ENCODE peak calls at places on chromosomes 2 and 18, in eight cellular contexts. J is CD8-positive, alpha-beta memory T cell; Z is fibroblast of lung; A is right cardiac atrium; U is CD4-positive, alpha-beta memory T cell; B is pancreas; Q is HCT116; M is endothelial cell of umbilical vein. D is an unnamed sample.

GRCh38 chr2:226877491-226877890 is 41.6 kb downstream of the RHBDD1 start:
- DNase-seq in J (no peak), A (no peak), Z (no peak), B (no peak), M (no peak), Q (no peak), U (no peak), D (no peak)

GRCh38 chr2:160351978-160352377 is 141.6 kb downstream of the RBMS1 start:
- DNase-seq in M (no peak), Z (peak; percentile 69), B (no peak), U (no peak), Q (no peak), J (no peak), A (no peak), D (no peak)

GRCh38 chr2:14826518-14826917 is 194.0 kb downstream of the LRATD1 start:
- DNase-seq in M (no peak), Q (no peak), Z (no peak), J (no peak), U (no peak), B (no peak), A (no peak), D (no peak)

GRCh38 chr2:200703132-200703925 is 108.4 kb upstream of the BZW1 start:
- DNase-seq in A (no peak), J (no peak), Z (peak; percentile 91), Q (peak; percentile 68), M (peak; percentile 58), U (peak; percentile 29), B (peak; percentile 47), D (no peak)

GRCh38 chr18:58247363-58247834 is 203.4 kb downstream of the NEDD4L start:
- DNase-seq in J (no peak), B (no peak), M (peak; percentile 83), U (no peak), Z (peak; percentile 29), A (peak; percentile 34), Q (no peak), D (no peak)

GRCh38 chr18:23591011-23591410 is 4.7 kb upstream of the NPC1 start:
- DNase-seq in B (no peak), Q (no peak), Z (peak; percentile 29), U (no peak), J (no peak), A (no peak), M (no peak), D (no peak)

GRCh38 chr2:191783416-191783815 is 63.5 kb downstream of the CAVIN2 start:
- DNase-seq in Z (no peak), A (no peak), B (no peak), Q (no peak), J (no peak), U (no peak), M (no peak), D (no peak)

GRCh38 chr2:241053576-241054251 is 48.4 kb downstream of the MTERF4 start:
- DNase-seq in A (no peak), Z (no peak), J (no peak), U (no peak), B (no peak), Q (no peak), M (no peak), D (no peak)

GRCh38 chr2:189927823-189928222 is 134.7 kb downstream of the MSTN start:
- DNase-seq in Q (no peak), A (no peak), U (no peak), M (no peak), B (no peak), Z (peak; percentile 38), J (no peak), D (no peak)

GRCh38 chr2:207395535-207396251 is 134.1 kb upstream of the CREB1 start:
- DNase-seq in Q (peak; percentile 27), A (no peak), Z (no peak), B (no peak), J (no peak), U (no peak), M (no peak), D (no peak)

GRCh38 chr2:217988840-217989204 is 14.0 kb downstream of the TNS1 start:
- DNase-seq in A (no peak), Z (no peak), Q (no peak), B (no peak), U (no peak), M (no peak), J (peak; percentile 14), D (no peak)

GRCh38 chr2:9765611-9766531 is 77.4 kb upstream of the TAF1B start:
- DNase-seq in U (no peak), J (no peak), Q (no peak), A (no peak), B (no peak), Z (no peak), M (no peak), D (no peak)

GRCh38 chr2:97734061-97734912 is 20.9 kb downstream of the ZAP70 start:
- DNase-seq in M (no peak), J (peak; percentile 45), A (no peak), Q (no peak), Z (no peak), U (no peak), B (no peak), D (no peak)

GRCh38 chr2:147382322-147382948 is 462.4 kb upstream of the ACVR2A start:
- DNase-seq in Q (no peak), J (no peak), M (no peak), B (peak; percentile 21), Z (no peak), U (no peak), A (no peak), D (no peak)

GRCh38 chr2:209648714-209649113 is 122.9 kb upstream of the UNC80 start:
- DNase-seq in B (no peak), U (no peak), M (no peak), Z (peak; percentile 26), A (no peak), J (no peak), Q (no peak), D (no peak)

GRCh38 chr18:24534271-24534670 is 73.8 kb downstream of the HRH4 start:
- DNase-seq in A (no peak), Q (no peak), J (no peak), Z (no peak), B (no peak), U (no peak), M (no peak), D (no peak)

GRCh38 chr2:152134488-152135280 is 35.8 kb upstream of the CACNB4 start:
- DNase-seq in U (no peak), J (no peak), B (no peak), A (no peak), Q (no peak), M (peak; percentile 13), Z (peak; percentile 37), D (no peak)

GRCh38 chr2:128533101-128533500 is 214.4 kb upstream of the HS6ST1 start:
- DNase-seq in Q (no peak), Z (no peak), J (no peak), B (no peak), M (no peak), U (no peak), A (no peak), D (no peak)

DNA sequence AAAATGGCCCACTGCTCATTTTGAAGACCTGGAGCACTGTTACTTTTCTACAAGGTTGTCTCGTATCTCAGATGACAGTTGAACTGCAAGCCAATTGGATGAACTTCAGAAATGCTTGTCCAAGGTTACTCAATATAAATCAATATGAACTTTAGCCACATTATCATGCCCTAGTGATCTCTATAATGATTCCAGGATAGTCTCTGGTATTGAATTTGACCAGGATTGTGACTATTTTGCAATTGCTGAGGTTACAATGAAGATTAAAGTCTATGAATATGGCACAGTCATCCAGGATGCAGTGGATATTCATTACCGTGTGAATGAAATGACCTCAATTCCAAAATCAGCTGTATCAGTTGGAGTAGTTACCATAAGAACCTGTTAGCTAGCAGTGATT is 196.0 kb upstream of the RAB12 start:
- DNase-seq in M (no peak), Z (no peak), B (no peak), A (no peak), J (no peak), Q (no peak), U (no peak), D (no peak)
- H3K9me3 ChIP-seq in M (no peaks in the 10 kb centered on the region), Z (no peaks in the 10 kb centered on the region), B (no peaks in the 10 kb centered on the region), A (peaks cover 2% of the 10 kb centered on the region), J (no peaks in the 10 kb centered on the region), Q (peaks cover 10% of the 10 kb centered on the region), U (no peaks in the 10 kb centered on the region), D (no peaks in the 10 kb centered on the region)

DNA sequence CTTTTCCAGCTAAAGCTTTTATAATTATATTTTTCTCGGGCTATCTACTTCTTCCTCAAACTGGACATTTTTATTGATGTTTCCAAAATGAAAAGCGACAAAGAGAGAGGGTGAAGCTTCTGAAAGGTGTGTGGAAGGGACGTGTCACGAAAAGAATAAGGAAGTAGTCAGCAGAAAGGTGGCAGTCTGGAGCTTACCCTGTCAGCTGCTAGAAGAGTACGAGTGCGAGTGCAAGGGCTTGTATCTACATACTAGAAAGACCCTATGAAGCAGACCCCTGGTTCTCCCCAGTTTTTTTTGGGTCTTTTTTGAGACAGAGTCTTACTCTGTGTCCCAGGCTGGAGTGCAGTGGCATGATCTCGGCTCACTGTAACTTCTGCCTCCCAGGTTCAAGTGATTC is 14.6 kb downstream of the FHL2 start:
- DNase-seq in U (no peak), J (no peak), Z (no peak), M (peak; percentile 7), A (no peak), B (no peak), Q (no peak), D (no peak)
- H3K9me3 ChIP-seq in U (no peaks in the 10 kb centered on the region), J (no peaks in the 10 kb centered on the region), Z (no peaks in the 10 kb centered on the region), M (no peaks in the 10 kb centered on the region), A (no peaks in the 10 kb centered on the region), B (no peaks in the 10 kb centered on the region), Q (no peaks in the 10 kb centered on the region), D (no peaks in the 10 kb centered on the region)

GRCh38 chr2:13584020-13584419 is 867.3 kb downstream of the TRIB2 start:
- DNase-seq in Q (no peak), M (no peak), B (no peak), J (no peak), U (no peak), Z (no peak), A (no peak), D (no peak)
- H3K9me3 ChIP-seq in Q (peaks cover 5% of the 10 kb centered on the region), M (peaks cover 1% of the 10 kb centered on the region), B (no peaks in the 10 kb centered on the region), J (no peaks in the 10 kb centered on the region), U (no peaks in the 10 kb centered on the region), Z (no peaks in the 10 kb centered on the region), A (no peaks in the 10 kb centered on the region), D (no peaks in the 10 kb centered on the region)

GRCh38 chr2:172539767-172540166 is 16.1 kb upstream of the PDK1 start:
- DNase-seq in B (no peak), U (no peak), A (no peak), Z (no peak), Q (no peak), J (no peak), M (no peak), D (no peak)

GRCh38 chr2:172535119-172535518 is 20.8 kb upstream of the PDK1 start:
- DNase-seq in M (no peak), A (no peak), U (no peak), Q (no peak), J (no peak), Z (no peak), B (no peak), D (no peak)

GRCh38 chr2:172545408-172546075 is 10.3 kb upstream of the PDK1 start:
- DNase-seq in M (no peak), U (no peak), A (no peak), B (no peak), Q (no peak), J (no peak), Z (peak; percentile 38), D (no peak)

DNA sequence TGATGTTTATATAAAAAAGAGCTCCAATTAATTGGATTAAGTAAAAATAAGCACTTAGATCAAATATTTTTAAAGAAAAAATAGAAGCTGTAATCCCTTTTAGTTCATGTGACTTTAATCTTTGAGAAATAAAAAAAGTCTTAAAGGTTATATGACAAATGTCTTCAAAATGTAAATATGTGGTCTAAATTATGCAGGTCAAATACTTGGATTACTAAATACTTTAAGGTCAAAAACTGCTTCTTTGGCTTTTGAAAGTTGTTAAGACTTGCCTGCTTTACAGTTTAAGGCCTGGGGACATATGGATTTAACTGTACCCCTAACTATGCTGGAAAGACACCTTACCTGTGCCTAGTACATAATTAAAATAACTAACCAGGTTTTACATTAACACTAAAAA is 15.5 kb upstream of the PDK1 start:
- DNase-seq in J (no peak), M (no peak), A (no peak), Q (no peak), B (no peak), Z (peak; percentile 12), U (no peak), D (no peak)
- H3K9me3 ChIP-seq in J (peaks cover 7% of the 10 kb centered on the region), M (peaks cover 2% of the 10 kb centered on the region), A (no peaks in the 10 kb centered on the region), Q (peaks cover 4% of the 10 kb centered on the region), B (no peaks in the 10 kb centered on the region), Z (no peaks in the 10 kb centered on the region), U (peaks cover 4% of the 10 kb centered on the region), D (no peaks in the 10 kb centered on the region)